ENCODE peak calls at places on chromosomes 6 and 20, in nine cellular contexts. R is MM.1S; Z is mesenchymal stem cell; D is H9; G is spleen; I is CD8-positive, alpha-beta T cell; O is colonic mucosa; U is cardiac muscle cell; W is CD8-positive, alpha-beta memory T cell. N is an unnamed sample.

GRCh38 chr6:125750692-125751333 is 1.4 kb downstream of the HEY2 start:
- DNase-seq in R (peak; percentile 14), Z (no peak), D (no peak), G (no peak), I (no peak), O (no peak), U (no peak), W (no peak), N (peak; percentile 12)

GRCh38 chr6:129146836-129147366 is 264.0 kb downstream of the LAMA2 start:
- DNase-seq in R (no peak), Z (no peak), D (no peak), G (no peak), I (no peak), O (no peak), U (no peak), W (no peak), N (no peak)

GRCh38 chr20:20780127-20780822 is 67.8 kb upstream of the RALGAPA2 start:
- DNase-seq in R (no peak), Z (no peak), D (peak; percentile 33), G (peak; percentile 89), I (no peak), O (peak; percentile 80), U (peak; percentile 17), W (no peak), N (no peak)

GRCh38 chr6:7146079-7146828 is 38.5 kb downstream of the RREB1 start:
- DNase-seq in R (peak; percentile 37), Z (peak; percentile 79), D (no peak), G (peak; percentile 85), I (no peak), O (peak; percentile 81), U (peak; percentile 62), W (no peak), N (no peak)

GRCh38 chr20:25227317-25227831 is 20.5 kb upstream of the PYGB start:
- DNase-seq in R (no peak), Z (peak; percentile 71), D (no peak), G (peak; percentile 65), I (no peak), O (no peak), U (peak; percentile 79), W (no peak), N (no peak)

GRCh38 chr6:83954371-83954770 is 79.2 kb upstream of the MRAP2 start:
- DNase-seq in R (no peak), Z (no peak), D (no peak), G (no peak), I (no peak), O (no peak), U (no peak), W (no peak), N (no peak)

GRCh38 chr6:129709909-129710721 is at the start of gene ARHGAP18:
- DNase-seq in R (peak; percentile 86), Z (peak; percentile 96), D (peak; percentile 91), G (peak; percentile 95), I (peak; percentile 36), O (peak; percentile 98), U (peak; percentile 96), W (peak; percentile 68), N (peak; percentile 86)

GRCh38 chr20:63835031-63835858 is 4.2 kb upstream of the ZBTB46 start:
- DNase-seq in R (no peak), Z (peak; percentile 98), D (peak; percentile 97), G (peak; percentile 90), I (no peak), O (peak; percentile 88), U (peak; percentile 99), W (no peak), N (peak; percentile 92)

GRCh38 chr6:5246870-5247161 is 13.9 kb downstream of the LYRM4 start:
- DNase-seq in R (no peak), Z (no peak), D (no peak), G (no peak), I (no peak), O (no peak), U (no peak), W (no peak), N (no peak)

GRCh38 chr6:70894001-70894400 is 62.9 kb downstream of the B3GAT2 start:
- DNase-seq in R (no peak), Z (no peak), D (no peak), G (no peak), I (no peak), O (no peak), U (no peak), W (no peak), N (no peak)

GRCh38 chr6:56541736-56542366 is 100.8 kb downstream of the DST start:
- DNase-seq in R (peak; percentile 19), Z (peak; percentile 32), D (no peak), G (no peak), I (no peak), O (no peak), U (no peak), W (no peak), N (no peak)

GRCh38 chr6:91276315-91276714 is 689.4 kb upstream of the MAP3K7 start:
- DNase-seq in R (peak; percentile 29), Z (peak; percentile 37), D (no peak), G (no peak), I (no peak), O (no peak), U (no peak), W (no peak), N (no peak)

GRCh38 chr6:165571721-165572132 is 91.3 kb downstream of the PDE10A start:
- DNase-seq in R (no peak), Z (no peak), D (no peak), G (no peak), I (no peak), O (no peak), U (peak; percentile 42), W (no peak), N (no peak)

GRCh38 chr20:3047486-3048419 is 1.9 kb downstream of the MRPS26 start:
- DNase-seq in R (no peak), Z (no peak), D (no peak), G (no peak), I (no peak), O (no peak), U (no peak), W (no peak), N (no peak)

GRCh38 chr6:160328447-160328846 is 19.7 kb upstream of the SLC22A3 start:
- DNase-seq in R (no peak), Z (no peak), D (no peak), G (no peak), I (no peak), O (no peak), U (no peak), W (no peak), N (no peak)

GRCh38 chr6:14533446-14533845 is 415.9 kb downstream of the CD83 start:
- DNase-seq in R (no peak), Z (peak; percentile 47), D (no peak), G (no peak), I (no peak), O (no peak), U (no peak), W (no peak), N (no peak)

GRCh38 chr6:106782524-106783265 is 153.3 kb downstream of the QRSL1 start:
- DNase-seq in R (no peak), Z (peak; percentile 32), D (no peak), G (no peak), I (no peak), O (no peak), U (no peak), W (no peak), N (no peak)

GRCh38 chr6:5175635-5176034 is 85.1 kb downstream of the LYRM4 start:
- DNase-seq in R (peak; percentile 69), Z (no peak), D (no peak), G (no peak), I (no peak), O (no peak), U (no peak), W (no peak), N (no peak)

DNA sequence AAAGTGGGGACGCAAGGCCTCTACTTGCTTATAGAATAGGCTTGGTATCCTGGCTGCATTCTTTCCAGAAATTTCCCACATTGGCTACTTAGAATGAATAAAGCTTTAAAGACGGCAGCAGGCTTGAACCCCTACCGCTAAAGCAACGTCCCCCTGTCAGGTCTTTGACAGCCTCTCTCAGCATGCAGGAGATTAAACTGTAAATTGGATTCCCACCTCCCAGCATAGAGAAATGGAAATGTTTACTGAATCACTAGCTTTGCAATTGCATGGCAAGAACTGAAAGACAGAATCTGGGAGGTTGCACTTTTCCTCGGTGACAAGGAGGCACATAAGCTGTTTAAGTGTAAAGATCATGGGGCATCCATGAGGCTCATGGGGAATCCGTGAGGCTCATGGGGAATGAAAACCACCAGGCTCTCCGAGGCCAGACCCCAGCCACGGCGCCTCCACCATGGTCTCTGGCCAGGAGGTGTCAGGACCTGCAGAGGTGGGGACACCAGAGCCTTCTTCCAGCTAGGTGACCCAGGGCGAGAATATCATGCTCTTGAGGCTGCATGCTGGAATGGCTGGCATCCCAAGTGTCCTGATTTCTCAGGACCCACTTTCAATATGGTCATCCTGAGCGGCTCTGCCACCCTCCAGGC is 10.3 kb downstream of the LEMD2 start:
- DNase-seq in R (no peak), Z (no peak), D (no peak), G (no peak), I (no peak), O (no peak), U (no peak), W (no peak), N (no peak)
- H3K4me1 ChIP-seq in R (no peaks in the 10 kb centered on the region), Z (peaks cover 48% of the 10 kb centered on the region), D (peaks cover 19% of the 10 kb centered on the region), G (no peaks in the 10 kb centered on the region), I (no peaks in the 10 kb centered on the region), O (no peaks in the 10 kb centered on the region), U (peaks cover 8% of the 10 kb centered on the region), W (no peaks in the 10 kb centered on the region), N (peaks cover 25% of the 10 kb centered on the region)

GRCh38 chr20:46690219-46691111 is 1.2 kb upstream of the TP53RK start:
- DNase-seq in R (no peak), Z (peak; percentile 62), D (no peak), G (no peak), I (no peak), O (no peak), U (no peak), W (no peak), N (no peak)
- H3K4me1 ChIP-seq in R (peaks cover 34% of the 10 kb centered on the region), Z (peaks cover 4% of the 10 kb centered on the region), D (peaks cover 2% of the 10 kb centered on the region), G (peaks cover 22% of the 10 kb centered on the region), I (peaks cover 35% of the 10 kb centered on the region), O (peaks cover 10% of the 10 kb centered on the region), U (peaks cover 11% of the 10 kb centered on the region), W (peaks cover 37% of the 10 kb centered on the region), N (peaks cover 17% of the 10 kb centered on the region)

GRCh38 chr20:17964073-17964472 is 4.5 kb downstream of the SNX5 start:
- DNase-seq in R (no peak), Z (no peak), D (no peak), G (no peak), I (no peak), O (no peak), U (no peak), W (no peak), N (no peak)
- H3K4me1 ChIP-seq in R (peaks cover 60% of the 10 kb centered on the region), Z (peaks cover 16% of the 10 kb centered on the region), D (peaks cover 6% of the 10 kb centered on the region), G (peaks cover 51% of the 10 kb centered on the region), I (peaks cover 49% of the 10 kb centered on the region), O (peaks cover 21% of the 10 kb centered on the region), U (peaks cover 40% of the 10 kb centered on the region), W (peaks cover 65% of the 10 kb centered on the region), N (peaks cover 18% of the 10 kb centered on the region)

DNA sequence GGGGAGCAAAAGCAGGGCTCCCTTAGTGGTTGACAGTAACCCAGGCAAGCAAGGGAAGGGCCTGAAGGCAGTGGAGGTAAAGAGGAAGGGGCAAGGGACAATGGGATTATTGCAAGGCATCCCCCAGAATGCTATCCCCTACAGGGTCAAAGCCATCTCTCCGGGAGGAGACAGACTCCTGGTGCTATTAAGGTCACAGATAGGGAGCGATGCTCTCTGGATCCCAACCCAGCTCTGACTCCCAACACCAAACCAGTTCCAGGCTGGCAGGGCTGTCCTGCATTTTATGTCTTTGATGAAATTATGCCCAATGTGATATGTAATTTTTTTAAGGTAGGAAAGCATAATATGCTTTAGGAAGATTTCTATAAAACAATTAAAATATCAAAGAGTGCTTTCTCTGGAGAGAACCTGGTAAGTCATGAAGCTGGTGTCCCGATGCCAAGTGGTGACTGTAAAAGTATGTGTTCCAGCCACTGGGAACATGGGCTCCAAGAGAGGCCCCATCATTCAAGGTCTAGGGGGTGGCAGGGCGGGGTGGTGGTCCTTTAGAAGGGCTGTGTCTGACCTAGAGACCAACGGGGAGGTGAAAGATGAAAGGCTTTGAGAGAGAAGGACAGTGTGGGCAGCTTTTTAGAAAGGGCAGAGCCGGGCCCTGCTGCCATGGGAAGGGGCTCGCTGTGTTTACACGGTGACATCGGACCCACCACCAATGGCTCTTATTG is 276.5 kb downstream of the CDC5L start:
- DNase-seq in R (no peak), Z (no peak), D (peak; percentile 18), G (no peak), I (no peak), O (no peak), U (no peak), W (no peak), N (no peak)
- H3K4me1 ChIP-seq in R (peaks cover 6% of the 10 kb centered on the region), Z (peaks cover 51% of the 10 kb centered on the region), D (peaks cover 42% of the 10 kb centered on the region), G (no peaks in the 10 kb centered on the region), I (no peaks in the 10 kb centered on the region), O (no peaks in the 10 kb centered on the region), U (peaks cover 6% of the 10 kb centered on the region), W (no peaks in the 10 kb centered on the region), N (peaks cover 75% of the 10 kb centered on the region)